ENCODE peak calls at places on chromosomes 11 and 22, in four cellular contexts. A is K562, O is HepG2, R is GM12878. S is an unnamed sample.

GRCh38 chr11:112627588-112628045 is 333.6 kb upstream of the NCAM1 start:
- DNase-seq in A (no peak), O (no peak), R (peak), S (no peak)

GRCh38 chr11:44711113-44711512 is 15.6 kb upstream of the TSPAN18 start:
- DNase-seq in R (no peak), A (no peak), O (no peak), S (peak)

GRCh38 chr22:25508161-25508560 is 56.3 kb upstream of the GRK3 start:
- DNase-seq in O (no peak), A (no peak), R (no peak), S (no peak)

GRCh38 chr22:30247974-30248373 is 1.4 kb upstream of the LIF start:
- DNase-seq in O (no peak), A (no peak), R (no peak), S (no peak)

GRCh38 chr11:117057727-117058126 is 40.5 kb downstream of the SIK3 start:
- DNase-seq in O (no peak), A (no peak), R (no peak), S (no peak)

GRCh38 chr11:120121336-120121735 is 16.6 kb downstream of the TRIM29 start:
- DNase-seq in R (no peak), O (no peak), A (no peak), S (no peak)

GRCh38 chr11:114079406-114080072 is 20.0 kb downstream of the ZBTB16 start:
- DNase-seq in R (no peak), A (no peak), O (no peak), S (no peak)

GRCh38 chr11:108322666-108323065 is 99.8 kb downstream of the ATM start:
- DNase-seq in O (no peak), A (no peak), R (no peak), S (no peak)

GRCh38 chr11:1305558-1306056 is 3.8 kb downstream of the TOLLIP start:
- DNase-seq in R (no peak), O (no peak), A (no peak), S (no peak)

GRCh38 chr11:64556044-64556720 is 34.8 kb upstream of the SLC22A12 start:
- DNase-seq in R (no peak), O (no peak), A (no peak), S (no peak)

GRCh38 chr22:45516923-45517675 is 14.4 kb downstream of the FBLN1 start:
- DNase-seq in R (no peak), O (no peak), A (no peak), S (no peak)

GRCh38 chr11:36431429-36432092 is 78.5 kb downstream of the TRAF6 start:
- DNase-seq in R (no peak), O (peak), A (peak), S (no peak)

GRCh38 chr11:46075168-46075567 is 46.1 kb downstream of the PHF21A start:
- DNase-seq in O (no peak), A (peak), R (no peak), S (no peak)

GRCh38 chr11:74783241-74783871 is 34.7 kb downstream of the RNF169 start:
- DNase-seq in A (no peak), R (peak), O (no peak), S (no peak)

GRCh38 chr11:6197466-6198200 is 1.4 kb upstream of the OR52W1 start:
- DNase-seq in R (no peak), A (no peak), O (no peak), S (no peak)

GRCh38 chr11:28833670-28834069 is 725.5 kb downstream of the METTL15 start:
- DNase-seq in O (no peak), R (no peak), A (no peak), S (no peak)

GRCh38 chr22:42439821-42440674 is 7.8 kb upstream of the NFAM1 start:
- DNase-seq in O (no peak), A (no peak), R (no peak), S (no peak)

GRCh38 chr22:39315389-39315788 is 4.0 kb downstream of the RPL3 start:
- DNase-seq in O (no peak), A (no peak), R (no peak), S (no peak)

GRCh38 chr22:26568207-26568706 is 21.7 kb downstream of the TPST2 start:
- DNase-seq in A (no peak), R (no peak), O (no peak), S (peak)

GRCh38 chr22:29987143-29987542 is 93.1 kb upstream of the HORMAD2 start:
- DNase-seq in A (no peak), O (no peak), R (no peak), S (no peak)

GRCh38 chr22:50010676-50011446 is 1.7 kb downstream of the IL17REL start:
- DNase-seq in R (no peak), O (no peak), A (no peak), S (no peak)

GRCh38 chr22:31177420-31178162 is 17.6 kb downstream of the RNF185 start:
- DNase-seq in A (no peak), O (no peak), R (no peak), S (no peak)

GRCh38 chr11:100732949-100733348 is 45.9 kb downstream of the ARHGAP42 start:
- DNase-seq in A (no peak), R (no peak), O (no peak), S (no peak)

GRCh38 chr22:36359172-36359973 is 28.4 kb downstream of the MYH9 start:
- DNase-seq in A (no peak), R (peak), O (no peak), S (no peak)

GRCh38 chr11:18491924-18492323 is 34.8 kb downstream of the TSG101 start:
- DNase-seq in A (no peak), O (no peak), R (no peak), S (no peak)

GRCh38 chr11:120399312-120399711 is 63.1 kb downstream of the ARHGEF12 start:
- DNase-seq in O (no peak), R (no peak), A (no peak), S (no peak)

GRCh38 chr11:75656044-75656726 is 12.7 kb downstream of the MAP6 start:
- DNase-seq in A (no peak), R (no peak), O (peak), S (no peak)

GRCh38 chr11:97611345-97611744 is 1221.5 kb downstream of the JRKL start:
- DNase-seq in A (no peak), R (no peak), O (no peak), S (no peak)
- TF ChIP-seq NR2C2 in A (no peak), R (no peak), O (no peak), S (no peak)

GRCh38 chr11:66725646-66726045 is 3.4 kb downstream of the SPTBN2 start:
- DNase-seq in A (no peak), R (no peak), O (no peak), S (no peak)

GRCh38 chr11:66729447-66729846 is 431 bp upstream of the SPTBN2 start:
- DNase-seq in O (no peak), A (no peak), R (no peak), S (no peak)

GRCh38 chr11:66727883-66728759 is 895 bp downstream of the SPTBN2 start:
- DNase-seq in O (no peak), R (no peak), A (peak), S (peak)

GRCh38 chr11:66727282-66727882 is 1.6 kb downstream of the SPTBN2 start:
- DNase-seq in O (no peak), R (no peak), A (peak), S (peak)

DNA sequence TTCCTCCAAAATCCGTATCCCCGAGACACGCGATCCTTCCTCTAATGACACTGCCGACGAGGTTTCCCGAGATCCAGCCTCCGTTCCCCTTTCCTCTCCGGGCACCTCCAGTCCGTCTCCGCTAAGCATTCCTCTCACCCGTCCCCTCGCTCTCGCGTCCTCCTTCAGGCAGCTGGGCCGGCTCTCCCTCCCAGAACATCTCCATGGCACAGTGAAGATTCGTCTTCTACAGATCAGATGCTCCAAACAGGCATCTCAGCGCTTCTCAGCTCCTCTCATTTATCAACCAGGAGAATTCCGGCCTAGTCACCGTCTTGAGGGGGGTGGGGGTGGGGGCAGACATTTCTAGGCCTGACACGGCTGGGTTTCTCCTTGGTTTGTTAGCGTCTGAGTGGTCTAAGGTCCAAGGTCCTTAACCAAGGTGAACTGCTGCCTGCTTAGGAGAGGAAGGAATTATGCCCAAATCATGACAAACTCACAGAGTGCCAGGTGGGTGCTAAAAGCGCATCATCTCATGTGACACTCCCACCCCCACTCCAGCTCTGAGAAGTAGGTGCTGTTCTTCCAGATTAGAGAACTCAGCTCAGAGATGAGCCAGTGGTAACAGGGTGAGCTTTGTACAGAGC is at the start of gene SPTBN2:
- DNase-seq in A (peak), O (no peak), R (no peak), S (peak)
- TF ChIP-seq ATF3 in A (no peak), O (no peak), R (no peak), S (no peak)

DNA sequence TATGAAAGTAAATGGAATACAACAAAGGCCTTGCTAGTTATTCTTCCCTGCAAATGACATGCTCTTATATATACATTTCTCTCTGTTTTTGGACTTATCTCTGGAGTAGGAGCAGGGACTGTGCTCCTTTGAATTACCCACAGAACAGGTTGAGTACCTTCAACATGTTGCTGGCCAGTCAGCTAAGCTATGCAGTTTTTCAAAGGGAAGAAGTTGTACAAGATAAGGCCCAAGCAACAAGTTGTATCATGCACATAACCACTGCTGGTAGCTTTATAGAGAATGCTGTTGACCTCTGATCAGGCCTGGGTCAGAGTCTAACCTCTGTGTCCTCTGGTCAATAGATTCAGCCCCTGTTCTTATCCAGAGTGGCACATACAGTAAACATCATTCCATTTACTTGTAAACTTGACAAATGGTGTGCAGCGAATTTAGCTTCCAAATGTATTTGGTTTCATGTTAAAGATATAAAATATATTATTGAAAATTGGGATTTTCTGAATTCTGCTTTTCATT is 99.6 kb downstream of the C11orf87 start:
- DNase-seq in A (no peak), R (no peak), O (no peak), S (no peak)
- TF ChIP-seq SP1 in A (no peak), R (no peak), O (no peak), S (no peak)

GRCh38 chr11:91163619-91164451 is 941.0 kb upstream of the CHORDC1 start:
- DNase-seq in R (no peak), A (no peak), O (peak), S (no peak)
- TF ChIP-seq NR2C2 in R (no peak), A (no peak), O (no peak), S (no peak)

GRCh38 chr11:69278091-69278867 is 15.7 kb upstream of the MYEOV start:
- DNase-seq in A (no peak), R (no peak), O (no peak), S (no peak)

GRCh38 chr11:69274531-69275016 is 19.4 kb upstream of the MYEOV start:
- DNase-seq in R (no peak), A (no peak), O (no peak), S (no peak)

GRCh38 chr11:69275178-69275577 is 18.8 kb upstream of the MYEOV start:
- DNase-seq in A (no peak), O (no peak), R (no peak), S (no peak)

GRCh38 chr11:69277074-69277809 is 16.7 kb upstream of the MYEOV start:
- DNase-seq in R (peak), A (no peak), O (no peak), S (no peak)

DNA sequence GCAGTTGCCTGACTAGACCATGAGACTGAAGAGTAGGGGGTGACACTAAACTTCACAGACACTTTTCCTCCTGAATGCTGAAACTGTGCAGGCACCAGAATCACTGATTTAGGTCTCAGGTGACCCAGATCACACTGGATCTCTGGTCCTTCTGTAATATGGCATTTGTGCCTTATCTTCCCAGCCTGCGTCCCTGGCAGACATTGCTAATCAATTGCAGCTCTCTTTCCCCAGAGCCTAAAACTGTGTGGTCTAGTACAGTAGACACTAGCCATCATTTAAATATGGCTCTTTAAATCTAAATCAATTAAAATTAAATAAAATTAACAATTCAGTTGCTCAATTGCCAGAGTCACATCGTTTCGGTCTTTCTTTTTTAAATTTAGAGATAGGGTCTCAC is 17.8 kb upstream of the MYEOV start:
- DNase-seq in R (no peak), O (no peak), A (no peak), S (no peak)
- TF ChIP-seq ATF3 in R (no peak), O (no peak), A (no peak), S (no peak)

GRCh38 chr11:66701432-66702240 is 23.9 kb upstream of the RBM4B start:
- DNase-seq in O (peak), A (peak), R (no peak), S (no peak)
- TF ChIP-seq SP1 in O (no peak), A (peak), R (no peak), S (no peak)

GRCh38 chr11:128516886-128517285 is 70.5 kb downstream of the ETS1 start:
- DNase-seq in A (no peak), O (no peak), R (no peak), S (no peak)
- TF ChIP-seq NR2C2 in A (no peak), O (no peak), R (no peak), S (no peak)

DNA sequence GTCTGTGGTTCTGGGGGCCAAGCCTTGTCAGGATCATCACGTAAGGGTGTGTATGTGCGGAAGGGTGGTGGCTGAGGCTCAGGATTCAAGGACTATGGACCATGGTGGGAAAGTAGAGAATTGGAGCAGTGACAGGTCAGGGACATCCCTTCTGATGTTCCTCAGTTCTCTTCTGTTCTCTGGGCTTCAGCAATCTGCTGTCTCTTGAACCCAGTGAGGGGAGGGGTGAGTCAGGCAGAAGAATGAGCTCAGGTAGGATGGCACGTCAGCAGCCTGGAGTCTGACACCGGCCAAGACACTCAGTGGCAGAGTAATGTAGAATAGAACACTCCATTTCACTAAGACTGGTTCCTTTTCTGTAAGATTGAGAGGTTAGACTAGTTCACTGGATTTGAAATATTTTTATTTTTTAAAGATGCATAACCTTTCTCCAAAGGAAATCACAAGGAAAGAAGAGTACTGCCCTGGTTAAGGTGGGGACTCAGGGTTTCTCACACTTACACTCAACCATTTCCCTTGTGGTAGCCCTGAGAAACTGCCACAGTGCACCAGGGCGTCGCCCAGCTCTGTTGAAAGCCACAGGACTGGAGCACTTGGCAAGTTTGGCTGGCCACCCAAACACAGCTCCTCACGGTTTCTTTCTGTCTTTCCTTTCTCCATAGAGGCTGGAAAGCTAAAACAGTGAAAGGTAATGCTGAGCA is 23.2 kb upstream of the MICAL2 start:
- DNase-seq in R (no peak), A (no peak), O (no peak), S (no peak)
- TF ChIP-seq ATF3 in R (no peak), A (no peak), O (no peak), S (no peak)

GRCh38 chr11:13329670-13330401 is 52.2 kb downstream of the BMAL1 start:
- DNase-seq in R (no peak), O (no peak), A (no peak), S (no peak)
- TF ChIP-seq SP1 in R (no peak), O (no peak), A (no peak), S (no peak)

S was measured in WTC11.